ENCODE peak calls at places on chromosomes 13 and 19, in eight cellular contexts. N is H9; F is colonic mucosa; C is CD8-positive, alpha-beta T cell; G is left ventricle myocardium inferior; W is AG09309; E is lower leg skin; V is breast epithelium. T is an unnamed sample.

GRCh38 chr13:108269601-108270328 is at the start of gene TNFSF13B:
- DNase-seq in C (peak), W (no peak), V (no peak), F (peak), E (no peak), N (peak), G (peak), T (no peak)

GRCh38 chr19:38634757-38635482 is 12.5 kb upstream of the ACTN4 start:
- DNase-seq in G (peak), F (peak), V (no peak), W (no peak), N (peak), E (peak), C (peak), T (peak)

GRCh38 chr19:48445256-48445605 is 552 bp upstream of the GRWD1 start:
- DNase-seq in E (peak), N (peak), V (no peak), F (no peak), W (peak), C (no peak), G (no peak), T (no peak)

GRCh38 chr19:21143846-21144245 is 2.0 kb downstream of the ZNF431 start:
- DNase-seq in V (no peak), G (no peak), N (no peak), C (no peak), W (no peak), F (no peak), E (no peak), T (no peak)

GRCh38 chr13:83221813-83222241 is 660.4 kb downstream of the SLITRK1 start:
- DNase-seq in N (no peak), F (no peak), V (no peak), E (no peak), G (no peak), C (no peak), W (peak), T (no peak)

GRCh38 chr19:3785938-3786824 is at the start of gene MATK:
- DNase-seq in F (no peak), C (peak), V (no peak), N (no peak), E (no peak), W (no peak), G (no peak), T (no peak)

GRCh38 chr13:106568225-106569003 is 477 bp upstream of the ARGLU1 start:
- DNase-seq in C (no peak), G (no peak), W (peak), V (no peak), N (no peak), F (no peak), E (no peak), T (no peak)

GRCh38 chr13:46008631-46009030 is 43.9 kb downstream of the ZC3H13 start:
- DNase-seq in F (no peak), W (no peak), E (no peak), C (no peak), V (no peak), G (no peak), N (no peak), T (no peak)

GRCh38 chr13:95629071-95629470 is 15.4 kb downstream of the DZIP1 start:
- DNase-seq in V (no peak), E (no peak), W (no peak), C (no peak), F (no peak), G (no peak), N (no peak), T (no peak)

GRCh38 chr13:20360041-20360491 is 127.9 kb upstream of the GJB6 start:
- DNase-seq in V (no peak), G (no peak), F (no peak), W (no peak), C (no peak), E (no peak), N (no peak), T (no peak)

GRCh38 chr13:65913173-65913572 is 1317.0 kb downstream of the PCDH9 start:
- DNase-seq in E (no peak), F (no peak), V (no peak), G (no peak), C (no peak), W (peak), N (no peak), T (no peak)

GRCh38 chr13:103100795-103101194 is 34.6 kb upstream of the SLC10A2 start:
- DNase-seq in G (no peak), N (no peak), W (no peak), F (no peak), C (no peak), E (no peak), V (no peak), T (no peak)

GRCh38 chr19:982567-983170 is 1.5 kb upstream of the WDR18 start:
- DNase-seq in W (no peak), V (peak), F (peak), E (no peak), G (peak), C (peak), N (peak), T (peak)

GRCh38 chr13:44218501-44219240 is 155.0 kb upstream of the SERP2 start:
- DNase-seq in V (peak), C (no peak), E (peak), F (peak), W (no peak), N (no peak), G (peak), T (no peak)

GRCh38 chr13:94030415-94031119 is 448.9 kb downstream of the DCT start:
- DNase-seq in V (no peak), G (no peak), F (no peak), N (no peak), W (no peak), E (no peak), C (no peak), T (no peak)

GRCh38 chr13:94031609-94032008 is 447.9 kb downstream of the DCT start:
- DNase-seq in F (no peak), N (no peak), V (no peak), C (no peak), W (peak), E (no peak), G (no peak), T (no peak)

GRCh38 chr13:94033098-94033497 is 446.4 kb downstream of the DCT start:
- DNase-seq in C (no peak), E (no peak), G (no peak), N (no peak), F (no peak), V (no peak), W (no peak), T (no peak)

GRCh38 chr13:94033830-94034642 is 445.4 kb downstream of the DCT start:
- DNase-seq in W (no peak), G (no peak), F (no peak), V (no peak), E (no peak), N (no peak), C (no peak), T (no peak)

DNA sequence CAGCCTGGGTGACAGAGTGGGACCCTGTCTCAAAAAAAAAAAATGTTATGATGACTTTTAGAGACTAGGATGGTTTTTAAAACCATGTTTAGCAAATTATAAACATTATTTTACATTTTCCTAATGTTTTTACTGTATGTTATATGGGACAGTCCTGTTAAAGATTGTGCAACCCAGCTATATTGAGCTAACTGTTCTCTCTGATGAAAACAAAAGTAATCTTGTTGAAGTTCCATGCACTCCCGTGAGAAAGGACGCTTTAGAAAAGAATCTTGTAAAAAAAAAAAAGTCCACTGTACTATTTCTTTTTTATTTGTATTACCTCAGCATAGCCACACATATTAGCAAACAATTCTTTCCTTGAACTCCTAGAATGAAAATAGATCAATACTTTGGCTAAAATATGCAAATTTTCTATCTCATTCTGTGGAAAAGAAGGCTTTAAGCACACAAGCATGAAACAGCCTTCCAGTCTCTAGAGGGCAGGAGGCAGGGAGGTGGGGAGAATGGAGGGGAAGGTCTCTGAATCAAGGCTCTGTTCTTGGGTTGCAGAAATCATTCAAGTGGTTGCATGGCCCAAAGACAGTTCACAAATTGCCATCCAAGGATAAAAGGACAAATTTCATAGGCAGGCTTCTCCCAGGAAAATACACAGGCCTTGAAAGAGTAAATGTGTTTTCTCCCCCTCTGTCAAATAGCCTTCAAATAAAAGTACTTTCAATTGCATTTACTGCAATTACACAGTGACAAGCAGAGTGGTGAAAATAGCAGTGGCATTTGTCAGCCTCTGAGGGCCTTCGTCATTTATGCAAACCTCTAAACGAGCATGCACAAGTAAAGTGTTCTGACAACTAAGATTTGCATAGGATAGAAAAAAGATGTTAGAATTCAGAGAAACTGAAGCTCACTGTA is 451.0 kb downstream of the DCT start:
- DNase-seq in G (no peak), V (no peak), N (no peak), C (no peak), W (no peak), E (no peak), F (no peak), T (no peak)
- TF ChIP-seq CTCF in G (no peak), V (no peak), N (no peak), C (no peak), W (no peak), E (no peak), F (no peak), T (no peak)

DNA sequence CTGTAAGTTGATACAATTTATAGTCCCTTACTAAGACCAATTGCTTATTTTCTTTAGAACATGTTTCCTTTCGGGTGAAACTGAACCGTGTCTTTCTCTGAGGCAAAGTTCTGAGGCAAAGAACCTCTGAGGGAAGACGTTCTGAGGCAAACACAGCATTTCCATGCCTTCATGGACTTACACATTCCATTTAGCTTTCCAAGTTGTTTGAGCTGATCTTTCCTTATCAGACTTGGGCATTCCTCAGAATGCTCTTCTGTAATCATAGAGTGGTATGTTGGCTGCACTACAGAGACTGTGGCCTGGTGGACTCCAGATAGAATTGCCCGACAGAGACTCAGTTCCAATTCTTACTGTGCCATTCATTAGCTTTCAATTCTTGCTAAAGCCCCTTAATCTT is 579.0 kb downstream of the KCTD12 start:
- DNase-seq in C (no peak), G (no peak), V (no peak), W (no peak), F (no peak), N (no peak), E (no peak), T (no peak)
- TF ChIP-seq CTCF in C (no peak), G (peak), V (no peak), W (no peak), F (no peak), N (no peak), E (no peak), T (no peak)

GRCh38 chr13:27869436-27870090 is 50.2 kb upstream of the PDX1 start:
- DNase-seq in N (no peak), G (no peak), F (no peak), W (no peak), E (no peak), C (no peak), V (no peak), T (no peak)

GRCh38 chr13:27868639-27869435 is 51.0 kb upstream of the PDX1 start:
- DNase-seq in C (no peak), W (no peak), V (no peak), E (no peak), N (no peak), G (no peak), F (no peak), T (no peak)
- TF ChIP-seq CTCF in C (peak), W (peak), V (peak), E (no peak), N (peak), G (peak), F (peak), T (peak)

GRCh38 chr13:91922969-91923592 is 524.7 kb downstream of the GPC5 start:
- DNase-seq in G (no peak), V (no peak), W (no peak), N (no peak), F (no peak), E (no peak), C (no peak), T (no peak)
- TF ChIP-seq CTCF in G (peak), V (no peak), W (no peak), N (peak), F (no peak), E (no peak), C (no peak), T (peak)

T was measured in mesothelial cell of epicardium.